ENCODE peak calls at places on chromosome 15, in ten cellular contexts. One of them, this sample, is unnamed.

GRCh38 chr15:101803676-101804075 is 367 bp downstream of the OR4F6 start:
- DNase-seq in activated T-cell treated with anti-CD3 and anti-CD28 coated beads, Interleukin-2, amount 50 U/mL, for 72 hours: no peak
- DNase-seq in endothelial cell: no peak
- DNase-seq in EH: peak; percentile 68
- DNase-seq in GM13977: no peak
- DNase-seq in EL: no peak
- DNase-seq in dermis microvascular lymphatic vessel endothelial cell: no peak
- DNase-seq in aorta: no peak
- DNase-seq in sciatic nerve: no peak
- DNase-seq in activated CD4-positive, alpha-beta T cell treated with anti-CD3 and anti-CD28 coated beads, Interleukin-2, amount 50 U/mL, for 1 hour: no peak
- DNase-seq in this sample: no peak

GRCh38 chr15:51267714-51268105 is 70.7 kb downstream of the CYP19A1 start:
- DNase-seq in activated T-cell treated with anti-CD3 and anti-CD28 coated beads, Interleukin-2, amount 50 U/mL, for 72 hours: no peak
- DNase-seq in endothelial cell: peak; percentile 18
- DNase-seq in EH: no peak
- DNase-seq in GM13977: no peak
- DNase-seq in EL: peak; percentile 22
- DNase-seq in dermis microvascular lymphatic vessel endothelial cell: no peak
- DNase-seq in aorta: peak; percentile 54
- DNase-seq in sciatic nerve: peak; percentile 64
- DNase-seq in activated CD4-positive, alpha-beta T cell treated with anti-CD3 and anti-CD28 coated beads, Interleukin-2, amount 50 U/mL, for 1 hour: no peak
- DNase-seq in this sample: peak; percentile 6

GRCh38 chr15:39598186-39598850 is 17.4 kb downstream of the THBS1 start:
- DNase-seq in activated T-cell treated with anti-CD3 and anti-CD28 coated beads, Interleukin-2, amount 50 U/mL, for 72 hours: no peak
- DNase-seq in endothelial cell: no peak
- DNase-seq in EH: peak; percentile 88
- DNase-seq in GM13977: no peak
- DNase-seq in EL: peak; percentile 29
- DNase-seq in dermis microvascular lymphatic vessel endothelial cell: peak; percentile 86
- DNase-seq in aorta: no peak
- DNase-seq in sciatic nerve: no peak
- DNase-seq in activated CD4-positive, alpha-beta T cell treated with anti-CD3 and anti-CD28 coated beads, Interleukin-2, amount 50 U/mL, for 1 hour: no peak
- DNase-seq in this sample: no peak

GRCh38 chr15:74127255-74127953 is 3.0 kb upstream of the ISLR2 start:
- DNase-seq in activated T-cell treated with anti-CD3 and anti-CD28 coated beads, Interleukin-2, amount 50 U/mL, for 72 hours: peak; percentile 93
- DNase-seq in endothelial cell: peak; percentile 99
- DNase-seq in EH: peak; percentile 82
- DNase-seq in GM13977: peak; percentile 83
- DNase-seq in EL: peak; percentile 83
- DNase-seq in dermis microvascular lymphatic vessel endothelial cell: peak; percentile 58
- DNase-seq in aorta: peak; percentile 92
- DNase-seq in sciatic nerve: peak; percentile 94
- DNase-seq in activated CD4-positive, alpha-beta T cell treated with anti-CD3 and anti-CD28 coated beads, Interleukin-2, amount 50 U/mL, for 1 hour: peak; percentile 82
- DNase-seq in this sample: peak; percentile 68

GRCh38 chr15:45134682-45135604 is 5.1 kb downstream of the DUOX1 start:
- DNase-seq in activated T-cell treated with anti-CD3 and anti-CD28 coated beads, Interleukin-2, amount 50 U/mL, for 72 hours: peak; percentile 30
- DNase-seq in endothelial cell: peak; percentile 47
- DNase-seq in EH: no peak
- DNase-seq in GM13977: no peak
- DNase-seq in EL: no peak
- DNase-seq in dermis microvascular lymphatic vessel endothelial cell: no peak
- DNase-seq in aorta: no peak
- DNase-seq in sciatic nerve: no peak
- DNase-seq in activated CD4-positive, alpha-beta T cell treated with anti-CD3 and anti-CD28 coated beads, Interleukin-2, amount 50 U/mL, for 1 hour: peak; percentile 18
- DNase-seq in this sample: no peak

GRCh38 chr15:39628131-39628482 is 47.2 kb downstream of the THBS1 start:
- DNase-seq in activated T-cell treated with anti-CD3 and anti-CD28 coated beads, Interleukin-2, amount 50 U/mL, for 72 hours: no peak
- DNase-seq in endothelial cell: no peak
- DNase-seq in EH: no peak
- DNase-seq in GM13977: no peak
- DNase-seq in EL: no peak
- DNase-seq in dermis microvascular lymphatic vessel endothelial cell: no peak
- DNase-seq in aorta: no peak
- DNase-seq in sciatic nerve: no peak
- DNase-seq in activated CD4-positive, alpha-beta T cell treated with anti-CD3 and anti-CD28 coated beads, Interleukin-2, amount 50 U/mL, for 1 hour: no peak
- DNase-seq in this sample: no peak

GRCh38 chr15:58438956-58439355 is 7.2 kb downstream of the LIPC start:
- DNase-seq in activated T-cell treated with anti-CD3 and anti-CD28 coated beads, Interleukin-2, amount 50 U/mL, for 72 hours: peak; percentile 36
- DNase-seq in endothelial cell: peak; percentile 38
- DNase-seq in EH: peak; percentile 73
- DNase-seq in GM13977: peak; percentile 64
- DNase-seq in EL: peak; percentile 70
- DNase-seq in dermis microvascular lymphatic vessel endothelial cell: peak; percentile 86
- DNase-seq in aorta: no peak
- DNase-seq in sciatic nerve: no peak
- DNase-seq in activated CD4-positive, alpha-beta T cell treated with anti-CD3 and anti-CD28 coated beads, Interleukin-2, amount 50 U/mL, for 1 hour: peak; percentile 12
- DNase-seq in this sample: peak; percentile 55

GRCh38 chr15:30962079-30962478 is 29.3 kb downstream of the MTMR10 start:
- DNase-seq in activated T-cell treated with anti-CD3 and anti-CD28 coated beads, Interleukin-2, amount 50 U/mL, for 72 hours: no peak
- DNase-seq in endothelial cell: no peak
- DNase-seq in EH: no peak
- DNase-seq in GM13977: no peak
- DNase-seq in EL: no peak
- DNase-seq in dermis microvascular lymphatic vessel endothelial cell: no peak
- DNase-seq in aorta: no peak
- DNase-seq in sciatic nerve: no peak
- DNase-seq in activated CD4-positive, alpha-beta T cell treated with anti-CD3 and anti-CD28 coated beads, Interleukin-2, amount 50 U/mL, for 1 hour: no peak
- DNase-seq in this sample: no peak

GRCh38 chr15:69842851-69843250 is 254.9 kb downstream of the TLE3 start:
- DNase-seq in activated T-cell treated with anti-CD3 and anti-CD28 coated beads, Interleukin-2, amount 50 U/mL, for 72 hours: no peak
- DNase-seq in endothelial cell: no peak
- DNase-seq in EH: no peak
- DNase-seq in GM13977: no peak
- DNase-seq in EL: no peak
- DNase-seq in dermis microvascular lymphatic vessel endothelial cell: no peak
- DNase-seq in aorta: no peak
- DNase-seq in sciatic nerve: no peak
- DNase-seq in activated CD4-positive, alpha-beta T cell treated with anti-CD3 and anti-CD28 coated beads, Interleukin-2, amount 50 U/mL, for 1 hour: no peak
- DNase-seq in this sample: no peak

GRCh38 chr15:31215490-31216209 is 111.0 kb upstream of the KLF13 start:
- DNase-seq in activated T-cell treated with anti-CD3 and anti-CD28 coated beads, Interleukin-2, amount 50 U/mL, for 72 hours: peak; percentile 92
- DNase-seq in endothelial cell: peak; percentile 79
- DNase-seq in EH: peak; percentile 63
- DNase-seq in GM13977: peak; percentile 89
- DNase-seq in EL: peak; percentile 57
- DNase-seq in dermis microvascular lymphatic vessel endothelial cell: no peak
- DNase-seq in aorta: peak; percentile 88
- DNase-seq in sciatic nerve: peak; percentile 89
- DNase-seq in activated CD4-positive, alpha-beta T cell treated with anti-CD3 and anti-CD28 coated beads, Interleukin-2, amount 50 U/mL, for 1 hour: peak; percentile 79
- DNase-seq in this sample: peak; percentile 42

GRCh38 chr15:69644876-69645275 is 192.3 kb downstream of the RPLP1 start:
- DNase-seq in activated T-cell treated with anti-CD3 and anti-CD28 coated beads, Interleukin-2, amount 50 U/mL, for 72 hours: no peak
- DNase-seq in endothelial cell: no peak
- DNase-seq in EH: no peak
- DNase-seq in GM13977: no peak
- DNase-seq in EL: no peak
- DNase-seq in dermis microvascular lymphatic vessel endothelial cell: no peak
- DNase-seq in aorta: no peak
- DNase-seq in sciatic nerve: no peak
- DNase-seq in activated CD4-positive, alpha-beta T cell treated with anti-CD3 and anti-CD28 coated beads, Interleukin-2, amount 50 U/mL, for 1 hour: no peak
- DNase-seq in this sample: no peak

GRCh38 chr15:68646156-68646555 is 67.4 kb downstream of the CORO2B start:
- DNase-seq in activated T-cell treated with anti-CD3 and anti-CD28 coated beads, Interleukin-2, amount 50 U/mL, for 72 hours: no peak
- DNase-seq in endothelial cell: no peak
- DNase-seq in EH: no peak
- DNase-seq in GM13977: no peak
- DNase-seq in EL: no peak
- DNase-seq in dermis microvascular lymphatic vessel endothelial cell: no peak
- DNase-seq in aorta: no peak
- DNase-seq in sciatic nerve: peak; percentile 45
- DNase-seq in activated CD4-positive, alpha-beta T cell treated with anti-CD3 and anti-CD28 coated beads, Interleukin-2, amount 50 U/mL, for 1 hour: no peak
- DNase-seq in this sample: no peak

GRCh38 chr15:33400941-33401340 is 90.2 kb downstream of the RYR3 start:
- DNase-seq in activated T-cell treated with anti-CD3 and anti-CD28 coated beads, Interleukin-2, amount 50 U/mL, for 72 hours: no peak
- DNase-seq in endothelial cell: no peak
- DNase-seq in EH: no peak
- DNase-seq in GM13977: no peak
- DNase-seq in EL: no peak
- DNase-seq in dermis microvascular lymphatic vessel endothelial cell: no peak
- DNase-seq in aorta: no peak
- DNase-seq in sciatic nerve: no peak
- DNase-seq in activated CD4-positive, alpha-beta T cell treated with anti-CD3 and anti-CD28 coated beads, Interleukin-2, amount 50 U/mL, for 1 hour: no peak
- DNase-seq in this sample: no peak

GRCh38 chr15:101162701-101163483 is 89.0 kb downstream of the CHSY1 start:
- DNase-seq in activated T-cell treated with anti-CD3 and anti-CD28 coated beads, Interleukin-2, amount 50 U/mL, for 72 hours: no peak
- DNase-seq in endothelial cell: no peak
- DNase-seq in EH: no peak
- DNase-seq in GM13977: no peak
- DNase-seq in EL: no peak
- DNase-seq in dermis microvascular lymphatic vessel endothelial cell: no peak
- DNase-seq in aorta: peak; percentile 50
- DNase-seq in sciatic nerve: no peak
- DNase-seq in activated CD4-positive, alpha-beta T cell treated with anti-CD3 and anti-CD28 coated beads, Interleukin-2, amount 50 U/mL, for 1 hour: no peak
- DNase-seq in this sample: no peak

GRCh38 chr15:67067161-67067853 is 1.9 kb downstream of the SMAD3 start:
- DNase-seq in activated T-cell treated with anti-CD3 and anti-CD28 coated beads, Interleukin-2, amount 50 U/mL, for 72 hours: peak; percentile 35
- DNase-seq in endothelial cell: peak; percentile 11
- DNase-seq in EH: no peak
- DNase-seq in GM13977: no peak
- DNase-seq in EL: peak; percentile 55
- DNase-seq in dermis microvascular lymphatic vessel endothelial cell: no peak
- DNase-seq in aorta: no peak
- DNase-seq in sciatic nerve: no peak
- DNase-seq in activated CD4-positive, alpha-beta T cell treated with anti-CD3 and anti-CD28 coated beads, Interleukin-2, amount 50 U/mL, for 1 hour: no peak
- DNase-seq in this sample: no peak